ENCODE peak calls at places on chromosomes 13 and 19, in six cellular contexts. One of them, this sample, is unnamed.

GRCh38 chr13:70394149-70394548 is 285.9 kb upstream of the KLHL1 start:
- DNase-seq in body of pancreas: no peak
- DNase-seq in breast epithelium: no peak
- DNase-seq in neuronal stem cell: no peak
- DNase-seq in ovary: no peak
- DNase-seq in pancreas: no peak
- DNase-seq in this sample: no peak

GRCh38 chr19:29215322-29215845 is 2.4 kb upstream of the UQCRFS1 start:
- DNase-seq in body of pancreas: no peak
- DNase-seq in ovary: no peak
- DNase-seq in breast epithelium: no peak
- DNase-seq in pancreas: no peak
- DNase-seq in neuronal stem cell: no peak
- DNase-seq in this sample: no peak

GRCh38 chr19:3061214-3062161 is 807 bp downstream of the TLE5 start:
- DNase-seq in body of pancreas: peak; percentile 56
- DNase-seq in breast epithelium: no peak
- DNase-seq in neuronal stem cell: no peak
- DNase-seq in pancreas: peak; percentile 73
- DNase-seq in ovary: peak; percentile 84
- DNase-seq in this sample: peak; percentile 92

GRCh38 chr13:101115762-101116161 is 300.5 kb downstream of the NALCN start:
- DNase-seq in pancreas: no peak
- DNase-seq in neuronal stem cell: no peak
- DNase-seq in breast epithelium: no peak
- DNase-seq in ovary: no peak
- DNase-seq in body of pancreas: no peak
- DNase-seq in this sample: no peak

GRCh38 chr13:109383683-109384082 is 402.7 kb downstream of the IRS2 start:
- DNase-seq in pancreas: no peak
- DNase-seq in breast epithelium: no peak
- DNase-seq in body of pancreas: no peak
- DNase-seq in neuronal stem cell: no peak
- DNase-seq in ovary: no peak
- DNase-seq in this sample: no peak

GRCh38 chr13:77305276-77305675 is 21.6 kb downstream of the MYCBP2 start:
- DNase-seq in neuronal stem cell: no peak
- DNase-seq in breast epithelium: no peak
- DNase-seq in body of pancreas: no peak
- DNase-seq in ovary: no peak
- DNase-seq in pancreas: no peak
- DNase-seq in this sample: no peak

GRCh38 chr13:42990147-42990990 is 1.7 kb downstream of the EPSTI1 start:
- DNase-seq in breast epithelium: no peak
- DNase-seq in ovary: no peak
- DNase-seq in neuronal stem cell: no peak
- DNase-seq in body of pancreas: no peak
- DNase-seq in pancreas: no peak
- DNase-seq in this sample: no peak

GRCh38 chr19:12913871-12914690 is 5.0 kb downstream of the SYCE2 start:
- DNase-seq in body of pancreas: peak; percentile 19
- DNase-seq in pancreas: no peak
- DNase-seq in ovary: no peak
- DNase-seq in breast epithelium: no peak
- DNase-seq in neuronal stem cell: no peak
- DNase-seq in this sample: no peak

GRCh38 chr19:2253106-2254051 is 2.8 kb downstream of the JSRP1 start:
- DNase-seq in pancreas: no peak
- DNase-seq in neuronal stem cell: no peak
- DNase-seq in body of pancreas: no peak
- DNase-seq in ovary: no peak
- DNase-seq in breast epithelium: no peak
- DNase-seq in this sample: peak; percentile 14

GRCh38 chr13:19153782-19154450 is 27.7 kb downstream of the TUBA3C start:
- DNase-seq in ovary: no peak
- DNase-seq in neuronal stem cell: no peak
- DNase-seq in pancreas: no peak
- DNase-seq in body of pancreas: peak; percentile 31
- DNase-seq in breast epithelium: no peak
- DNase-seq in this sample: no peak

GRCh38 chr13:21986602-21987001 is 315.7 kb downstream of the FGF9 start:
- DNase-seq in breast epithelium: no peak
- DNase-seq in pancreas: no peak
- DNase-seq in neuronal stem cell: no peak
- DNase-seq in ovary: no peak
- DNase-seq in body of pancreas: peak; percentile 44
- DNase-seq in this sample: peak; percentile 89

GRCh38 chr19:45653634-45654033 is 14.4 kb upstream of the GIPR start:
- DNase-seq in neuronal stem cell: no peak
- DNase-seq in pancreas: no peak
- DNase-seq in breast epithelium: no peak
- DNase-seq in body of pancreas: no peak
- DNase-seq in ovary: no peak
- DNase-seq in this sample: peak; percentile 6

GRCh38 chr19:38046254-38047047 is 139.4 kb downstream of the SIPA1L3 start:
- DNase-seq in neuronal stem cell: no peak
- DNase-seq in breast epithelium: no peak
- DNase-seq in pancreas: no peak
- DNase-seq in body of pancreas: no peak
- DNase-seq in ovary: no peak
- DNase-seq in this sample: no peak

GRCh38 chr19:38049105-38049649 is 142.2 kb downstream of the SIPA1L3 start:
- DNase-seq in pancreas: no peak
- DNase-seq in breast epithelium: no peak
- DNase-seq in neuronal stem cell: no peak
- DNase-seq in body of pancreas: no peak
- DNase-seq in ovary: no peak
- DNase-seq in this sample: no peak

GRCh38 chr19:38047048-38047435 is 140.0 kb downstream of the SIPA1L3 start:
- DNase-seq in breast epithelium: no peak
- DNase-seq in body of pancreas: no peak
- DNase-seq in ovary: no peak
- DNase-seq in pancreas: no peak
- DNase-seq in neuronal stem cell: no peak
- DNase-seq in this sample: no peak

GRCh38 chr19:38045554-38046253 is 138.7 kb downstream of the SIPA1L3 start:
- DNase-seq in breast epithelium: no peak
- DNase-seq in pancreas: no peak
- DNase-seq in neuronal stem cell: no peak
- DNase-seq in body of pancreas: no peak
- DNase-seq in ovary: no peak
- DNase-seq in this sample: no peak

GRCh38 chr19:38047641-38048040 is 140.6 kb downstream of the SIPA1L3 start:
- DNase-seq in neuronal stem cell: no peak
- DNase-seq in body of pancreas: no peak
- DNase-seq in pancreas: no peak
- DNase-seq in breast epithelium: no peak
- DNase-seq in ovary: no peak
- DNase-seq in this sample: no peak
- H3K4me1 ChIP-seq in neuronal stem cell: peaks cover 22% of the 10 kb centered on the region
- H3K4me1 ChIP-seq in body of pancreas: no peaks in the 10 kb centered on the region
- H3K4me1 ChIP-seq in pancreas: no peaks in the 10 kb centered on the region
- H3K4me1 ChIP-seq in breast epithelium: no peaks in the 10 kb centered on the region
- H3K4me1 ChIP-seq in ovary: no peaks in the 10 kb centered on the region
- H3K4me1 ChIP-seq in this sample: no peaks in the 10 kb centered on the region

GRCh38 chr13:111865826-111866225 is 201.1 kb upstream of the SOX1 start:
- DNase-seq in breast epithelium: no peak
- DNase-seq in neuronal stem cell: no peak
- DNase-seq in ovary: no peak
- DNase-seq in body of pancreas: no peak
- DNase-seq in pancreas: no peak
- DNase-seq in this sample: no peak

GRCh38 chr13:111864566-111864965 is 202.4 kb upstream of the SOX1 start:
- DNase-seq in neuronal stem cell: no peak
- DNase-seq in body of pancreas: no peak
- DNase-seq in breast epithelium: no peak
- DNase-seq in ovary: no peak
- DNase-seq in pancreas: no peak
- DNase-seq in this sample: no peak

GRCh38 chr13:111862836-111863815 is 203.8 kb upstream of the SOX1 start:
- DNase-seq in neuronal stem cell: no peak
- DNase-seq in breast epithelium: no peak
- DNase-seq in ovary: no peak
- DNase-seq in body of pancreas: no peak
- DNase-seq in pancreas: no peak
- DNase-seq in this sample: no peak

GRCh38 chr13:111866731-111867245 is 200.2 kb upstream of the SOX1 start:
- DNase-seq in pancreas: no peak
- DNase-seq in body of pancreas: no peak
- DNase-seq in breast epithelium: no peak
- DNase-seq in neuronal stem cell: no peak
- DNase-seq in ovary: no peak
- DNase-seq in this sample: no peak

DNA sequence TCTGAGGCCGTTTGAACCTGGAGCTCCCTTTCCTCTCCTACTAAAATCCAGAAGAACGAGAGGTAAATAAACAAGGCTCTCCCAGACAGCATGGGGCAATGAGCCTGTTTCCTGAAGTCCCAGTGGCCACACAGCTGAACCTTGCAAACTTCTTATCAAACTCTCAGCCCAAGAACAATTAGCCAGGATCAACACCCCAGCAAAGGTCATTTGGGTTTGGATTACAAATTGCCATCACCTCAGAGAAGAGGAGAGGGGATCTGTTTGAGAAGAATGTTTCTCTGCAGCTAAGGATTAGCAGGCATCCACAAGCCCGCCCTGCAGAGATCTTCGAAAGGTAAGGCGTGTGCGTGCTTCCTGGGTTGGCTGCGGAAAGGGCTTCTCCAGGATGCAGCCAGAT is 201.9 kb upstream of the SOX1 start:
- DNase-seq in ovary: no peak
- DNase-seq in breast epithelium: no peak
- DNase-seq in body of pancreas: no peak
- DNase-seq in pancreas: no peak
- DNase-seq in neuronal stem cell: no peak
- DNase-seq in this sample: no peak
- H3K27me3 ChIP-seq in ovary: no peaks in the 10 kb centered on the region
- H3K27me3 ChIP-seq in breast epithelium: no peaks in the 10 kb centered on the region
- H3K27me3 ChIP-seq in body of pancreas: no peaks in the 10 kb centered on the region
- H3K27me3 ChIP-seq in pancreas: no peaks in the 10 kb centered on the region
- H3K27me3 ChIP-seq in neuronal stem cell: no peaks in the 10 kb centered on the region
- H3K27me3 ChIP-seq in this sample: no peaks in the 10 kb centered on the region

GRCh38 chr19:27777726-27778125 is 1435.2 kb downstream of the UQCRFS1 start:
- DNase-seq in body of pancreas: no peak
- DNase-seq in ovary: no peak
- DNase-seq in breast epithelium: no peak
- DNase-seq in pancreas: no peak
- DNase-seq in neuronal stem cell: no peak
- DNase-seq in this sample: no peak
- H3K9me3 ChIP-seq in body of pancreas: peaks cover 13% of the 10 kb centered on the region
- H3K9me3 ChIP-seq in ovary: no peaks in the 10 kb centered on the region
- H3K9me3 ChIP-seq in breast epithelium: no peaks in the 10 kb centered on the region
- H3K9me3 ChIP-seq in pancreas: no peaks in the 10 kb centered on the region
- H3K9me3 ChIP-seq in neuronal stem cell: peaks cover 33% of the 10 kb centered on the region
- H3K9me3 ChIP-seq in this sample: no peaks in the 10 kb centered on the region

GRCh38 chr19:4139614-4140236 is 13.7 kb upstream of the CREB3L3 start:
- DNase-seq in breast epithelium: peak; percentile 85
- DNase-seq in body of pancreas: peak; percentile 80
- DNase-seq in neuronal stem cell: peak; percentile 48
- DNase-seq in pancreas: peak; percentile 84
- DNase-seq in ovary: peak; percentile 70
- DNase-seq in this sample: peak; percentile 72

GRCh38 chr19:4140237-4140711 is 13.2 kb upstream of the CREB3L3 start:
- DNase-seq in neuronal stem cell: peak; percentile 56
- DNase-seq in breast epithelium: no peak
- DNase-seq in pancreas: no peak
- DNase-seq in body of pancreas: peak; percentile 50
- DNase-seq in ovary: no peak
- DNase-seq in this sample: no peak

GRCh38 chr19:4149518-4150288 is 3.7 kb upstream of the CREB3L3 start:
- DNase-seq in neuronal stem cell: no peak
- DNase-seq in breast epithelium: no peak
- DNase-seq in ovary: no peak
- DNase-seq in body of pancreas: peak; percentile 22
- DNase-seq in pancreas: no peak
- DNase-seq in this sample: no peak

GRCh38 chr19:4144666-4145261 is 8.7 kb upstream of the CREB3L3 start:
- DNase-seq in pancreas: no peak
- DNase-seq in ovary: no peak
- DNase-seq in breast epithelium: no peak
- DNase-seq in body of pancreas: no peak
- DNase-seq in neuronal stem cell: no peak
- DNase-seq in this sample: no peak
- H3K4me1 ChIP-seq in pancreas: no peaks in the 10 kb centered on the region
- H3K4me1 ChIP-seq in ovary: no peaks in the 10 kb centered on the region
- H3K4me1 ChIP-seq in breast epithelium: no peaks in the 10 kb centered on the region
- H3K4me1 ChIP-seq in body of pancreas: peaks cover 32% of the 10 kb centered on the region
- H3K4me1 ChIP-seq in neuronal stem cell: no peaks in the 10 kb centered on the region
- H3K4me1 ChIP-seq in this sample: no peaks in the 10 kb centered on the region

GRCh38 chr13:25588336-25589060 is 216.7 kb downstream of the ATP8A2 start:
- DNase-seq in neuronal stem cell: no peak
- DNase-seq in pancreas: no peak
- DNase-seq in body of pancreas: no peak
- DNase-seq in breast epithelium: no peak
- DNase-seq in ovary: no peak
- DNase-seq in this sample: no peak

GRCh38 chr13:25584975-25585374 is 213.2 kb downstream of the ATP8A2 start:
- DNase-seq in pancreas: no peak
- DNase-seq in body of pancreas: no peak
- DNase-seq in neuronal stem cell: no peak
- DNase-seq in breast epithelium: no peak
- DNase-seq in ovary: no peak
- DNase-seq in this sample: no peak

DNA sequence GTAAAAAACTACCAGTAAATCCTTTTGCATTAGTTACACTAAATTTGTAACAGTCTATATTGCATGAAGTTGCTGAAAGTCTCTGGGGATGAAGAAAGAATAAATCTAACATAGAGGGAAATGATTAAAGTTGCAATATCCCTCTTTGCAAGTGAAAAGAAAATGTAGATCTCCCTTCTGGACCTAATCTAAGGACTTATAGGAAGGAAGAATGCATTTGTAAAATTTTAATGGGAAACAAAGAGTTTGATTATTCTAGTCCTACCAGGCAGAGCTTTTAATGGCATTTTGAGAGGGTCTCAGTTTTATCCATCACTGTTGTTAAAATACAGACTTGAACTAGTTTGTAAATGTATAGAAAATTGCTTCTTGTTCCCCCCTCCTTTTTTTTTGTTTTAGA is 215.8 kb downstream of the ATP8A2 start:
- DNase-seq in body of pancreas: no peak
- DNase-seq in ovary: no peak
- DNase-seq in pancreas: no peak
- DNase-seq in neuronal stem cell: no peak
- DNase-seq in breast epithelium: no peak
- DNase-seq in this sample: no peak
- H3K27me3 ChIP-seq in body of pancreas: no peaks in the 10 kb centered on the region
- H3K27me3 ChIP-seq in ovary: no peaks in the 10 kb centered on the region
- H3K27me3 ChIP-seq in pancreas: no peaks in the 10 kb centered on the region
- H3K27me3 ChIP-seq in neuronal stem cell: no peaks in the 10 kb centered on the region
- H3K27me3 ChIP-seq in breast epithelium: no peaks in the 10 kb centered on the region
- H3K27me3 ChIP-seq in this sample: no peaks in the 10 kb centered on the region

GRCh38 chr19:28046932-28047331 is 1166.0 kb downstream of the UQCRFS1 start:
- DNase-seq in neuronal stem cell: no peak
- DNase-seq in breast epithelium: no peak
- DNase-seq in ovary: no peak
- DNase-seq in body of pancreas: no peak
- DNase-seq in pancreas: no peak
- DNase-seq in this sample: no peak
- H3K9me3 ChIP-seq in neuronal stem cell: peaks cover 2% of the 10 kb centered on the region
- H3K9me3 ChIP-seq in breast epithelium: peaks cover 14% of the 10 kb centered on the region
- H3K9me3 ChIP-seq in ovary: peaks cover 3% of the 10 kb centered on the region
- H3K9me3 ChIP-seq in body of pancreas: no peaks in the 10 kb centered on the region
- H3K9me3 ChIP-seq in pancreas: no peaks in the 10 kb centered on the region
- H3K9me3 ChIP-seq in this sample: no peaks in the 10 kb centered on the region